ENCODE peak calls at places on chromosomes 4 and X, in seven cellular contexts. T is neural crest cell; Q is adipocyte; W is Caki2; O is AG09309; Z is RPMI7951; B is activated T-cell treated with anti-CD3 and anti-CD28 coated beads, Interleukin-2, amount 50 U/mL, for 48 hours. G is an unnamed sample.

GRCh38 chrX:10121787-10122186 is 35.0 kb upstream of the CLCN4 start:
- DNase-seq in T (no peak), Q (no peak), W (no peak), O (no peak), Z (no peak), B (no peak), G (no peak)

GRCh38 chr4:76570141-76570989 is 135.3 kb downstream of the SHROOM3 start:
- DNase-seq in T (no peak), Q (peak), W (peak), O (no peak), Z (peak), B (no peak), G (peak)

GRCh38 chr4:166941629-166942028 is 292.7 kb downstream of the SPOCK3 start:
- DNase-seq in T (no peak), Q (peak), W (no peak), O (no peak), Z (peak), B (peak), G (no peak)

GRCh38 chrX:138986866-138987265 is 275.3 kb upstream of the FGF13 start:
- DNase-seq in T (no peak), Q (no peak), W (no peak), O (no peak), Z (no peak), B (no peak), G (peak)

GRCh38 chrX:19544693-19545305 is 29.5 kb upstream of the MAP3K15 start:
- DNase-seq in T (peak), Q (peak), W (peak), O (peak), Z (peak), B (peak), G (peak)

GRCh38 chrX:1152090-1152489 is 60.4 kb downstream of the CRLF2 start:
- DNase-seq in T (no peak), Q (no peak), W (no peak), O (no peak), Z (no peak), B (no peak), G (no peak)

GRCh38 chr4:88097781-88098180 is 60.7 kb downstream of the ABCG2 start:
- DNase-seq in T (no peak), Q (no peak), W (no peak), O (no peak), Z (peak), B (no peak), G (no peak)

GRCh38 chr4:172809319-172809718 is 359.3 kb upstream of the GALNT7 start:
- DNase-seq in T (peak), Q (no peak), W (no peak), O (no peak), Z (no peak), B (no peak), G (no peak)

GRCh38 chr4:168507178-168507577 is 10.3 kb downstream of the PALLD start:
- DNase-seq in T (no peak), Q (no peak), W (no peak), O (no peak), Z (no peak), B (no peak), G (no peak)

GRCh38 chr4:107276052-107276451 is 239.9 kb upstream of the DKK2 start:
- DNase-seq in T (no peak), Q (peak), W (no peak), O (no peak), Z (no peak), B (no peak), G (no peak)

GRCh38 chr4:153713840-153714239 is 29.8 kb downstream of the TLR2 start:
- DNase-seq in T (no peak), Q (no peak), W (no peak), O (no peak), Z (peak), B (no peak), G (no peak)

GRCh38 chr4:7973545-7973981 is 33.9 kb upstream of the AFAP1 start:
- DNase-seq in T (no peak), Q (peak), W (peak), O (peak), Z (peak), B (peak), G (peak)

GRCh38 chr4:74659576-74660411 is 134.5 kb downstream of the BTC start:
- DNase-seq in T (no peak), Q (peak), W (peak), O (peak), Z (peak), B (no peak), G (peak)

GRCh38 chr4:152928286-152928685 is 7.8 kb upstream of the FHDC1 start:
- DNase-seq in T (no peak), Q (no peak), W (no peak), O (no peak), Z (no peak), B (no peak), G (no peak)

GRCh38 chr4:183413562-183414200 is 30.8 kb upstream of the CDKN2AIP start:
- DNase-seq in T (no peak), Q (no peak), W (no peak), O (no peak), Z (no peak), B (no peak), G (no peak)

GRCh38 chr4:80846210-80846609 is 184.3 kb upstream of the BMP3 start:
- DNase-seq in T (no peak), Q (no peak), W (no peak), O (no peak), Z (no peak), B (no peak), G (no peak)

GRCh38 chrX:13005671-13006473 is 31.0 kb downstream of the TMSB4X start:
- DNase-seq in T (no peak), Q (no peak), W (no peak), O (no peak), Z (peak), B (no peak), G (no peak)

GRCh38 chr4:61994036-61994435 is 793.9 kb downstream of the ADGRL3 start:
- DNase-seq in T (no peak), Q (no peak), W (no peak), O (no peak), Z (no peak), B (no peak), G (no peak)

GRCh38 chr4:94451669-94452475 is at the start of gene PDLIM5:
- DNase-seq in T (peak), Q (peak), W (peak), O (peak), Z (peak), B (peak), G (peak)

GRCh38 chrX:94576367-94577004 is 902.5 kb downstream of the FAM133A start:
- DNase-seq in T (no peak), Q (peak), W (no peak), O (no peak), Z (no peak), B (no peak), G (no peak)

GRCh38 chr4:3193531-3194203 is 55.3 kb upstream of the MSANTD1 start:
- DNase-seq in T (no peak), Q (peak), W (peak), O (no peak), Z (peak), B (no peak), G (peak)

GRCh38 chrX:39016551-39016950 is 215.3 kb downstream of the MID1IP1 start:
- DNase-seq in T (no peak), Q (no peak), W (no peak), O (no peak), Z (no peak), B (no peak), G (no peak)

GRCh38 chr4:23028875-23029274 is 336.1 kb downstream of the GBA3 start:
- DNase-seq in T (no peak), Q (no peak), W (no peak), O (no peak), Z (no peak), B (no peak), G (no peak)

GRCh38 chr4:139511320-139511719 is 44.7 kb downstream of the SETD7 start:
- DNase-seq in T (no peak), Q (no peak), W (peak), O (no peak), Z (peak), B (no peak), G (no peak)

GRCh38 chr4:92305148-92305877 is 1.5 kb downstream of the GRID2 start:
- DNase-seq in T (peak), Q (peak), W (peak), O (no peak), Z (peak), B (no peak), G (peak)

GRCh38 chr4:25439913-25440477 is 62.9 kb downstream of the ANAPC4 start:
- DNase-seq in T (peak), Q (peak), W (peak), O (peak), Z (peak), B (peak), G (peak)

GRCh38 chrX:151538190-151539122 is 25.0 kb upstream of the PASD1 start:
- DNase-seq in T (no peak), Q (no peak), W (no peak), O (no peak), Z (no peak), B (no peak), G (no peak)

GRCh38 chr4:11698846-11699590 is 270.3 kb upstream of the HS3ST1 start:
- DNase-seq in T (no peak), Q (peak), W (peak), O (no peak), Z (peak), B (no peak), G (peak)

GRCh38 chr4:39568805-39569204 is 41.6 kb upstream of the UGDH start:
- DNase-seq in T (no peak), Q (no peak), W (no peak), O (no peak), Z (no peak), B (no peak), G (no peak)

GRCh38 chr4:76886848-76887441 is 11.0 kb downstream of the SOWAHB start:
- DNase-seq in T (no peak), Q (no peak), W (no peak), O (no peak), Z (no peak), B (no peak), G (no peak)